ENCODE peak calls at places on chromosomes 5 and 9, in six cellular contexts. G is neuronal stem cell; P is cardiac muscle cell; D is A673; J is naive thymus-derived CD4-positive, alpha-beta T cell; Y is SK-N-SH. Z is an unnamed sample. For H3K4me1, the result is how much of the 10 kb centered on the place peaks cover.

GRCh38 chr5:180652771-180653170 is 3.4 kb upstream of the FLT4 start:
- DNase-seq in G (no peak), P (no peak), D (no peak), J (no peak), Y (no peak), Z (no peak)

GRCh38 chr9:129237195-129237611 is 59.1 kb upstream of the IER5L start:
- DNase-seq in G (no peak), P (peak), D (peak), J (peak), Y (no peak), Z (no peak)

GRCh38 chr5:158737536-158738027 is 362.1 kb downstream of the EBF1 start:
- DNase-seq in G (peak), P (no peak), D (no peak), J (no peak), Y (no peak), Z (no peak)

GRCh38 chr5:40904205-40904993 is 4.9 kb upstream of the C7 start:
- DNase-seq in G (peak), P (peak), D (peak), J (no peak), Y (peak), Z (peak)

GRCh38 chr5:56126487-56127179 is 106.5 kb downstream of the ANKRD55 start:
- DNase-seq in G (no peak), P (peak), D (no peak), J (no peak), Y (peak), Z (no peak)

GRCh38 chr5:7592910-7593309 is 197.0 kb downstream of the ADCY2 start:
- DNase-seq in G (no peak), P (no peak), D (peak), J (no peak), Y (peak), Z (no peak)

GRCh38 chr9:86854898-86855523 is 92.3 kb downstream of the GAS1 start:
- DNase-seq in G (peak), P (peak), D (peak), J (no peak), Y (peak), Z (peak)

GRCh38 chr9:95171001-95171400 is 146.5 kb downstream of the FANCC start:
- DNase-seq in G (no peak), P (peak), D (peak), J (no peak), Y (no peak), Z (peak)

GRCh38 chr5:173782671-173783101 is 105.5 kb upstream of the CPEB4 start:
- DNase-seq in G (no peak), P (no peak), D (no peak), J (no peak), Y (no peak), Z (no peak)

GRCh38 chr5:120159155-120159554 is 304.9 kb upstream of the PRR16 start:
- DNase-seq in G (no peak), P (no peak), D (no peak), J (no peak), Y (no peak), Z (no peak)

GRCh38 chr5:124277767-124278536 is 468.5 kb downstream of the ZNF608 start:
- DNase-seq in G (no peak), P (no peak), D (no peak), J (no peak), Y (no peak), Z (no peak)

GRCh38 chr5:114450516-114450909 is 88.6 kb downstream of the KCNN2 start:
- DNase-seq in G (no peak), P (peak), D (peak), J (no peak), Y (peak), Z (no peak)

GRCh38 chr5:119470851-119471451 is 18.7 kb downstream of the HSD17B4 start:
- DNase-seq in G (peak), P (peak), D (peak), J (no peak), Y (no peak), Z (no peak)

GRCh38 chr5:107840161-107840560 is 169.4 kb upstream of the EFNA5 start:
- DNase-seq in G (no peak), P (no peak), D (no peak), J (no peak), Y (peak), Z (no peak)

GRCh38 chr5:1037671-1038416 is 29.2 kb downstream of the NKD2 start:
- DNase-seq in G (no peak), P (no peak), D (no peak), J (no peak), Y (peak), Z (no peak)

GRCh38 chr9:98318041-98318790 is 62.8 kb upstream of the TBC1D2 start:
- DNase-seq in G (no peak), P (no peak), D (no peak), J (no peak), Y (no peak), Z (no peak)

GRCh38 chr9:126397056-126397455 is 70.4 kb downstream of the MVB12B start:
- DNase-seq in G (no peak), P (no peak), D (no peak), J (peak), Y (no peak), Z (no peak)
- H3K4me1 ChIP-seq in G (under half), P (under half), D (under half), J (under half), Y (under half), Z (under half)

GRCh38 chr9:134368571-134368970 is 42.3 kb downstream of the RXRA start:
- DNase-seq in G (no peak), P (no peak), D (no peak), J (no peak), Y (no peak), Z (no peak)
- H3K4me1 ChIP-seq in G (under half), P (under half), D (half or more), J (under half), Y (half or more), Z (under half)

DNA sequence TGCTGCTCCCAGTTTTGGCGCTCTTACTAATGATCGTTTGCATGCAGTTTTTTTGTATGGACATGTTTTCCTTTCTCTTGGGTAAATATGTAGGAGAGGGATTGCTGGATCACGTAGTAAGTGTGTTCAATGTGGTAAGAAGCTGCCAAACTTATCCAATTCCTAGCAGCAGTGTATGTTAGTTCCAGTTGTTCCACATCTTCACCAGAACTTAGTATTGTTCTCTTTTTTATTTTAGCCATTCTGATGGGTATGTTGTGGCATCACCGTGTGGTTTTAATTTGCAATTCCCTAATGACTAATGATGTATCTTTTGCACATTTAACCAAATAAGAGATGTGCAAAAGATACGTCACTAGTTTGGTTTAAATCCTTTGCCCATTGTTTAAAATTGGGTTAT is 65.9 kb downstream of the IPPK start:
- DNase-seq in G (no peak), P (no peak), D (no peak), J (no peak), Y (no peak), Z (no peak)
- H3K4me1 ChIP-seq in G (under half), P (under half), D (under half), J (under half), Y (under half), Z (under half)

GRCh38 chr9:133137451-133138231 is 16.6 kb upstream of the RALGDS start:
- DNase-seq in G (no peak), P (no peak), D (no peak), J (no peak), Y (no peak), Z (no peak)
- H3K4me1 ChIP-seq in G (under half), P (under half), D (under half), J (half or more), Y (half or more), Z (under half)

DNA sequence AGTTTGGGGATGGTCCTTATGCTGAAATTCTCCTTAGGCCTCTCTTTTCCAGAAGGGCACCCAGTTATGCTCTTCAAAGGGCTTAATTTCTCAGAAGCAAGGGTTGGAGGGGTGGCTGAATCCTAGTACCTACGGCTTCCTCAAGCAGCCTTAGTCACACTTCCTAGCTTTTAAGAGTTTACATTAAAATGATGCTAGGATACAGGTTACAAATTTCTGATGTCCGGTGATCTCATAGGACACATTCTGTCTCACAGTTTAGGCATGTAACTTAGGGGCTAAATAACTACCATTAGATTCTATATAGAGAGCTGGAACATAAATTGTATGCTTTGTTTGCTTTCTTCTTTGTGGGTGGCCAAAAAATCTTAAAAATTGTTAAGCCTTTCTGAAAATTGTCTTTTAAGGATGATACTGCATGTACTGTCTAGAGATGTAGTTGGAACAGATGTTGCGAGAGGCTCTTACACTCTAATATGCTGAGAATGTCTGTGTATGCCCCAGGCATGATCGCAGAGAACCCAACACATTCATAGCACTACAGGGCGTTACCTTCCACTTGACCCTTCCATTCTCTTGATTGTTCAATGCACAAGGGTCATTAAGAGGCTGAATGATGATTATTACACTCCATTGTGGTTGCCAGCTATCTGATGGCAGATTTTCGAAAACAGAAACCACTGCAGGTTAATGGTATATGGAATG is 139.1 kb downstream of the TMEM38B start:
- DNase-seq in G (no peak), P (no peak), D (no peak), J (no peak), Y (no peak), Z (no peak)
- H3K4me1 ChIP-seq in G (under half), P (under half), D (under half), J (under half), Y (under half), Z (under half)

DNA sequence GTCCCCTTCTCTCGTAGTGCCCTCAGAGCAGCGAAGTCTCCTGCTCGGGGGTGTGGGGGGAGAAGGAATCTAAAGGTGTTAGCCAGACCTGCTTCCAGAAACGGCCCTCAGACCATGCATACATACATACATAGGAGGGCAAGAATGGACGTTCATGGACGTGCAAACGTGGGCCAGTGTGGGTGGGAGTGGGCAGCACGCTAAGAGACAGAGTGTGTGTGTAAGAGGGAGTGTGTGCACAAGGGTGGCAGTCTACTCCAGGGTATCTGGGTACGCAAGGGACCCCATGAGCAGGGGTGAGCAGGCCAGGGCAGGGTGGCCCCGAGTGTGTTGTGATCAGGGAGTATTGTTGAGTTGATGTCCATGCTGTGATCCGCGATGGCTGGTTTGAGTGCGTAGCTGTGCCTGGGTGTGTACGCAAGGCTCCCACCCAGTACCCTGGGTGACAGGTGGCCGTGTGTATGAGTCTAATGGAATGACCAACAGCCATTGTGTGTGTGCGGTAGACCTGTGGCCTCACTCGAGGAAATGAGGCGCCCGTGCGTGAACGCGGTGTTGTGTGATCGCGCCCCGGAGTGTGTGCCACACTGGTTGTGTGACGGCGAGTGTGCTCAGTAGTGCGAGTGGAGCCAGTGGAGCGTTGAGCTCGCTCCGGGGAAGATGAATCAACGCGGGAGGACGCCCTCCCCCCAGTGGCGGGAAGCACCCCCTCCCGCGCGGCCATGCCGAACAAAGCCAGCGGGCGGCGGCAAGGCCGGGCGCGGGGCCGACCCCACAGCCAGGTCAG is 826 bp downstream of the GPRIN1 start:
- DNase-seq in G (no peak), P (no peak), D (peak), J (no peak), Y (no peak), Z (no peak)
- H3K4me1 ChIP-seq in G (under half), P (under half), D (under half), J (under half), Y (under half), Z (under half)

DNA sequence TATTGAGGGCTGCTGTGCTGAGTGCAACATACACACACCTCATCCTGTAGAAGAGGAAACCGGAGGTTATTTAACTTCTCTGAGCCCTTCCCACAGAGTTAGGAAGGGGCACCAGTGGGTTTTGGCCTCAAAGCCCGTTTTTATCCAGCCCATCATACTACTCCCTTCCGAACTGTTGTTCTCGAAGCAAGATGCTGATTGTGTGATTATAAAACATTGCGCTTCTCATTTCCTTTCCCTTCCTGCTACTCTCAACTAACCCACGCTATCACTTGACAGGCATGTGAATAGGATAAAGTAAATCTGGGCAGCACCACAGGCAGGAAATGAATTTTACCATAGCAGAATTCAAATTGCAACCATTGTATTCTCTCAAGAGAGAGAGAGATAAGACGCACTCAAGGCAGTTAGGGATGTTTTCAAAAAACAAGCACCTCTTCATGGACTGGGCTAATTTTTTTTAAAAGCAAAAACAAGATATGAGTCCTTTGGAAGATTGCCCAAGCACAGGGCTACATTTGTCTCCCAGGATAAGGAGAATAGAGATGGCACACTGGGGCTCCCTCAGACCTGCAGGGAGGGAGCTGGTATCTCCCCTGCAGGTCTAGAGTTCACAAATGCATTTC is 52.6 kb downstream of the GNA14 start:
- DNase-seq in G (no peak), P (peak), D (peak), J (no peak), Y (peak), Z (no peak)
- H3K4me1 ChIP-seq in G (under half), P (under half), D (half or more), J (under half), Y (under half), Z (under half)

GRCh38 chr5:103427326-103427725 is 135.3 kb downstream of the NUDT12 start:
- DNase-seq in G (no peak), P (no peak), D (no peak), J (no peak), Y (no peak), Z (no peak)

GRCh38 chr5:103422756-103423155 is 139.8 kb downstream of the NUDT12 start:
- DNase-seq in G (no peak), P (no peak), D (no peak), J (no peak), Y (no peak), Z (no peak)

GRCh38 chr5:103425686-103426454 is 136.7 kb downstream of the NUDT12 start:
- DNase-seq in G (no peak), P (peak), D (no peak), J (no peak), Y (no peak), Z (no peak)

GRCh38 chr5:103424008-103424407 is 138.6 kb downstream of the NUDT12 start:
- DNase-seq in G (no peak), P (peak), D (no peak), J (no peak), Y (no peak), Z (no peak)

GRCh38 chr5:103424453-103425205 is 138.0 kb downstream of the NUDT12 start:
- DNase-seq in G (no peak), P (peak), D (no peak), J (no peak), Y (no peak), Z (no peak)
- H3K4me1 ChIP-seq in G (under half), P (under half), D (under half), J (under half), Y (under half), Z (under half)